ENCODE peak calls at places on chromosomes 13 and 19, in five cellular contexts. One of them, this sample, is unnamed. For H3K27me3 and H3K4me1, the result is how much of the 10 kb centered on the place peaks cover.

GRCh38 chr13:68190826-68191225 is 960.7 kb upstream of the PCDH9 start:
- DNase-seq in uterus: no peak
- DNase-seq in pancreas: no peak
- DNase-seq in ovary: no peak
- DNase-seq in cardiac muscle cell: no peak
- DNase-seq in this sample: no peak

GRCh38 chr13:111335263-111335662 is 14.8 kb downstream of the TEX29 start:
- DNase-seq in pancreas: no peak
- DNase-seq in ovary: no peak
- DNase-seq in cardiac muscle cell: no peak
- DNase-seq in uterus: no peak
- DNase-seq in this sample: no peak

GRCh38 chr13:78601124-78601885 is 2.0 kb downstream of the POU4F1 start:
- DNase-seq in uterus: no peak
- DNase-seq in ovary: no peak
- DNase-seq in cardiac muscle cell: no peak
- DNase-seq in pancreas: peak
- DNase-seq in this sample: no peak

GRCh38 chr13:50678464-50679162 is 164.9 kb downstream of the DLEU7 start:
- DNase-seq in uterus: no peak
- DNase-seq in cardiac muscle cell: no peak
- DNase-seq in ovary: no peak
- DNase-seq in pancreas: no peak
- DNase-seq in this sample: no peak

GRCh38 chr13:87893982-87894527 is 222.9 kb downstream of the SLITRK5 start:
- DNase-seq in uterus: no peak
- DNase-seq in ovary: no peak
- DNase-seq in pancreas: no peak
- DNase-seq in cardiac muscle cell: no peak
- DNase-seq in this sample: no peak

GRCh38 chr19:46573679-46574522 is 27.2 kb upstream of the CALM3 start:
- DNase-seq in ovary: no peak
- DNase-seq in cardiac muscle cell: no peak
- DNase-seq in pancreas: no peak
- DNase-seq in uterus: no peak
- DNase-seq in this sample: no peak

GRCh38 chr13:78602561-78603239 is 652 bp downstream of the POU4F1 start:
- DNase-seq in ovary: no peak
- DNase-seq in uterus: no peak
- DNase-seq in pancreas: peak
- DNase-seq in cardiac muscle cell: no peak
- DNase-seq in this sample: no peak

GRCh38 chr19:16442386-16443276 is 29.1 kb downstream of the EPS15L1 start:
- DNase-seq in ovary: no peak
- DNase-seq in pancreas: peak
- DNase-seq in cardiac muscle cell: peak
- DNase-seq in uterus: peak
- DNase-seq in this sample: peak

GRCh38 chr13:27037171-27037570 is 134.4 kb downstream of the USP12 start:
- DNase-seq in pancreas: no peak
- DNase-seq in ovary: no peak
- DNase-seq in cardiac muscle cell: no peak
- DNase-seq in uterus: no peak
- DNase-seq in this sample: no peak

GRCh38 chr13:77002590-77003190 is 10.8 kb downstream of the CLN5 start:
- DNase-seq in cardiac muscle cell: peak
- DNase-seq in ovary: no peak
- DNase-seq in uterus: no peak
- DNase-seq in pancreas: no peak
- DNase-seq in this sample: no peak

GRCh38 chr19:51704601-51705000 is 11.5 kb downstream of the SPACA6 start:
- DNase-seq in cardiac muscle cell: no peak
- DNase-seq in pancreas: no peak
- DNase-seq in ovary: no peak
- DNase-seq in uterus: no peak
- DNase-seq in this sample: no peak

GRCh38 chr13:98222081-98222554 is 45.0 kb upstream of the RNF113B start:
- DNase-seq in cardiac muscle cell: no peak
- DNase-seq in pancreas: peak
- DNase-seq in ovary: no peak
- DNase-seq in uterus: no peak
- DNase-seq in this sample: no peak

GRCh38 chr19:14542721-14543328 is 13.4 kb downstream of the TECR start:
- DNase-seq in uterus: no peak
- DNase-seq in ovary: no peak
- DNase-seq in pancreas: no peak
- DNase-seq in cardiac muscle cell: no peak
- DNase-seq in this sample: no peak

GRCh38 chr19:10228925-10229324 is 2.2 kb downstream of the S1PR2 start:
- DNase-seq in cardiac muscle cell: peak
- DNase-seq in pancreas: no peak
- DNase-seq in uterus: no peak
- DNase-seq in ovary: peak
- DNase-seq in this sample: no peak

GRCh38 chr13:103473081-103473480 is 406.9 kb upstream of the SLC10A2 start:
- DNase-seq in ovary: no peak
- DNase-seq in cardiac muscle cell: no peak
- DNase-seq in pancreas: no peak
- DNase-seq in uterus: no peak
- DNase-seq in this sample: no peak

GRCh38 chr13:93805736-93806135 is 579.1 kb downstream of the GPC6 start:
- DNase-seq in uterus: no peak
- DNase-seq in ovary: no peak
- DNase-seq in cardiac muscle cell: no peak
- DNase-seq in pancreas: no peak
- DNase-seq in this sample: no peak

GRCh38 chr13:102097708-102098107 is 304.1 kb downstream of the FGF14 start:
- DNase-seq in ovary: no peak
- DNase-seq in cardiac muscle cell: no peak
- DNase-seq in uterus: no peak
- DNase-seq in pancreas: no peak
- DNase-seq in this sample: no peak

GRCh38 chr13:95301947-95302386 is 716 bp upstream of the ABCC4 start:
- DNase-seq in pancreas: no peak
- DNase-seq in ovary: no peak
- DNase-seq in cardiac muscle cell: no peak
- DNase-seq in uterus: no peak
- DNase-seq in this sample: no peak

GRCh38 chr13:31951215-31951678 is 80.3 kb upstream of the FRY start:
- DNase-seq in ovary: no peak
- DNase-seq in pancreas: peak
- DNase-seq in uterus: no peak
- DNase-seq in cardiac muscle cell: peak
- DNase-seq in this sample: peak

GRCh38 chr13:34750078-34750703 is 191.9 kb upstream of the NBEA start:
- DNase-seq in uterus: peak
- DNase-seq in pancreas: no peak
- DNase-seq in cardiac muscle cell: peak
- DNase-seq in ovary: peak
- DNase-seq in this sample: no peak

GRCh38 chr13:52447354-52447753 is 3.1 kb downstream of the VPS36 start:
- DNase-seq in cardiac muscle cell: no peak
- DNase-seq in pancreas: no peak
- DNase-seq in uterus: no peak
- DNase-seq in ovary: no peak
- DNase-seq in this sample: no peak

GRCh38 chr13:45833663-45834062 is 17.9 kb downstream of the SIAH3 start:
- DNase-seq in cardiac muscle cell: no peak
- DNase-seq in pancreas: no peak
- DNase-seq in ovary: no peak
- DNase-seq in uterus: peak
- DNase-seq in this sample: peak

GRCh38 chr13:110819203-110820014 is 95.5 kb downstream of the ANKRD10 start:
- DNase-seq in cardiac muscle cell: peak
- DNase-seq in ovary: peak
- DNase-seq in uterus: peak
- DNase-seq in pancreas: peak
- DNase-seq in this sample: peak

GRCh38 chr19:3171894-3172679 is 6.5 kb upstream of the S1PR4 start:
- DNase-seq in uterus: no peak
- DNase-seq in pancreas: no peak
- DNase-seq in cardiac muscle cell: no peak
- DNase-seq in ovary: no peak
- DNase-seq in this sample: no peak

GRCh38 chr19:19207637-19208582 is 3.8 kb upstream of the NCAN start:
- DNase-seq in ovary: no peak
- DNase-seq in cardiac muscle cell: no peak
- DNase-seq in pancreas: no peak
- DNase-seq in uterus: no peak
- DNase-seq in this sample: no peak

GRCh38 chr19:31154021-31154420 is 195.2 kb downstream of the TSHZ3 start:
- DNase-seq in ovary: no peak
- DNase-seq in uterus: no peak
- DNase-seq in pancreas: no peak
- DNase-seq in cardiac muscle cell: no peak
- DNase-seq in this sample: no peak

GRCh38 chr19:31675187-31675913 is 326.1 kb upstream of the TSHZ3 start:
- DNase-seq in cardiac muscle cell: no peak
- DNase-seq in uterus: no peak
- DNase-seq in pancreas: no peak
- DNase-seq in ovary: no peak
- DNase-seq in this sample: no peak

GRCh38 chr13:110340812-110341444 is 33.8 kb downstream of the COL4A2 start:
- DNase-seq in cardiac muscle cell: peak
- DNase-seq in pancreas: no peak
- DNase-seq in ovary: peak
- DNase-seq in uterus: peak
- DNase-seq in this sample: peak

GRCh38 chr13:80048030-80048429 is 292.9 kb downstream of the SPRY2 start:
- DNase-seq in uterus: no peak
- DNase-seq in cardiac muscle cell: no peak
- DNase-seq in ovary: no peak
- DNase-seq in pancreas: no peak
- DNase-seq in this sample: no peak

GRCh38 chr13:46523972-46524737 is 28.8 kb upstream of the LRCH1 start:
- DNase-seq in uterus: no peak
- DNase-seq in cardiac muscle cell: no peak
- DNase-seq in ovary: no peak
- DNase-seq in pancreas: no peak
- DNase-seq in this sample: no peak

GRCh38 chr13:109348514-109349340 is 437.7 kb downstream of the IRS2 start:
- DNase-seq in uterus: no peak
- DNase-seq in pancreas: no peak
- DNase-seq in ovary: no peak
- DNase-seq in cardiac muscle cell: no peak
- DNase-seq in this sample: no peak

GRCh38 chr13:73933795-73934194 is 200.4 kb downstream of the KLF12 start:
- DNase-seq in cardiac muscle cell: no peak
- DNase-seq in pancreas: no peak
- DNase-seq in uterus: no peak
- DNase-seq in ovary: no peak
- DNase-seq in this sample: no peak

GRCh38 chr19:30216453-30216852 is 155.7 kb upstream of the ZNF536 start:
- DNase-seq in uterus: no peak
- DNase-seq in pancreas: no peak
- DNase-seq in ovary: no peak
- DNase-seq in cardiac muscle cell: no peak
- DNase-seq in this sample: no peak

GRCh38 chr13:34913040-34913439 is 29.0 kb upstream of the NBEA start:
- DNase-seq in cardiac muscle cell: peak
- DNase-seq in ovary: no peak
- DNase-seq in uterus: no peak
- DNase-seq in pancreas: no peak
- DNase-seq in this sample: no peak

GRCh38 chr19:37855098-37855497 is 51.3 kb downstream of the WDR87 start:
- DNase-seq in pancreas: peak
- DNase-seq in uterus: no peak
- DNase-seq in cardiac muscle cell: no peak
- DNase-seq in ovary: no peak
- DNase-seq in this sample: no peak

GRCh38 chr13:60838581-60838980 is 441.6 kb downstream of the TDRD3 start:
- DNase-seq in pancreas: no peak
- DNase-seq in ovary: no peak
- DNase-seq in uterus: no peak
- DNase-seq in cardiac muscle cell: no peak
- DNase-seq in this sample: no peak

GRCh38 chr19:35253316-35254286 is 4.8 kb downstream of the LSR start:
- DNase-seq in ovary: no peak
- DNase-seq in uterus: no peak
- DNase-seq in pancreas: no peak
- DNase-seq in cardiac muscle cell: no peak
- DNase-seq in this sample: no peak

GRCh38 chr19:50498219-50499056 is 12.6 kb downstream of the JOSD2 start:
- DNase-seq in cardiac muscle cell: no peak
- DNase-seq in uterus: no peak
- DNase-seq in ovary: no peak
- DNase-seq in pancreas: no peak
- DNase-seq in this sample: no peak
- H3K27me3 ChIP-seq in cardiac muscle cell: under half
- H3K27me3 ChIP-seq in uterus: under half
- H3K27me3 ChIP-seq in ovary: under half
- H3K27me3 ChIP-seq in pancreas: under half
- H3K27me3 ChIP-seq in this sample: under half

GRCh38 chr19:18021121-18021755 is 13.3 kb downstream of the ARRDC2 start:
- DNase-seq in ovary: peak
- DNase-seq in uterus: peak
- DNase-seq in pancreas: peak
- DNase-seq in cardiac muscle cell: no peak
- DNase-seq in this sample: peak
- H3K4me1 ChIP-seq in ovary: under half
- H3K4me1 ChIP-seq in uterus: under half
- H3K4me1 ChIP-seq in pancreas: under half
- H3K4me1 ChIP-seq in cardiac muscle cell: under half
- H3K4me1 ChIP-seq in this sample: half or more

DNA sequence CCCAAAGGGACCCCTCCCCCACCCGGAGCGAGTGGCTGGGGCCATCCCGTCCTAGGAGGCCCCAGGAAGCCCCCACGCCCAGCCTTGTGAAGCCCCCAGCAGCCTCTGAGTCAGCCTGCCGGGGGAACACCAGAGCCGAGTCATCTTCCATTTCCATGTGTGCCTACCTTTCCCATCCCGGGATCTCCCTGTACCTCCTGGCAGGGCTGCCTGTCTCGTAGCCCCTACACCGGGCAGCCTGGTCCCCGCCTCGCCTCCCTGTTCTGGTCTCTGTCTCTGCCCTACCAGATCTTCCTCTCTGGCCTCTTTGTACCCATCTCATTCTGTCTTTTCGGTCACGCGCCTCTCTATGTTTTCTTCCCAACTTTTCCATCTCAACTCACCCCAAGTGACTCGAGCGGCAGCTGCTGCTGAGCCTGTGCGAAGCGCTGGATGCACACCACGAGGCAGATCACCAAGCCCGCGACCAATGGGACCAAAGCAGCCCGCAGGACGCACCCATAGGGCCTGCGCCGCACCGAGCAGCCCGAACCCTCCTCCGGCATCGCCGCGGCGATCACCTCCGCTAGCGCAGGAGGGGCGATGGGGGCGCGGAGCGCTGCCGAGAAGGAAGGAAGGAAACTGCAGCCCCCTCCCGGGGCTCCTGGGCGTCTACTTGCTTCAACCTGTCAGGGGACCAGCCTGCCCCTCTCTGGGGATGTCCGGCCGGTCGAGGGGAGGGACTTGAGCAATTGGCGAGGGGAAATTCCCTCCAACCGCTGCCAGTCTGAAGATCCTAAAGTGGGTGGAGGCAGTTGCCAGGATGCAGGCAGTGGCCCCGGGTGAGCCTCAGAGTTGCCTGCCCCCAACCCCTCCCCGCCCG is at the start of gene CD70:
- DNase-seq in pancreas: no peak
- DNase-seq in ovary: no peak
- DNase-seq in uterus: no peak
- DNase-seq in cardiac muscle cell: peak
- DNase-seq in this sample: peak
- H3K27me3 ChIP-seq in pancreas: under half
- H3K27me3 ChIP-seq in ovary: under half
- H3K27me3 ChIP-seq in uterus: under half
- H3K27me3 ChIP-seq in cardiac muscle cell: half or more
- H3K27me3 ChIP-seq in this sample: under half

GRCh38 chr19:41241859-41242258 is 22.3 kb upstream of the HNRNPUL1 start:
- DNase-seq in pancreas: no peak
- DNase-seq in cardiac muscle cell: no peak
- DNase-seq in uterus: no peak
- DNase-seq in ovary: no peak
- DNase-seq in this sample: no peak
- H3K4me1 ChIP-seq in pancreas: under half
- H3K4me1 ChIP-seq in cardiac muscle cell: under half
- H3K4me1 ChIP-seq in uterus: under half
- H3K4me1 ChIP-seq in ovary: under half
- H3K4me1 ChIP-seq in this sample: under half

This sample was measured in psoas muscle.